ENCODE peak calls at places on chromosomes 4 and X, in seven cellular contexts. D, P, A, K, O, L and U are unnamed samples.

GRCh38 chrX:55135171-55135570 is 46.4 kb downstream of the PAGE2 start:
- DNase-seq in O (peak; percentile 51), K (no peak), P (peak; percentile 42), D (no peak), A (peak; percentile 1), L (no peak), U (peak; percentile 11)

GRCh38 chr4:2793578-2793919 is 664 bp downstream of the SH3BP2 start:
- DNase-seq in L (no peak), K (no peak), O (no peak), A (peak; percentile 57), P (no peak), D (no peak), U (no peak)

GRCh38 chrX:14630724-14631123 is 101.4 kb downstream of the GLRA2 start:
- DNase-seq in L (no peak), P (peak; percentile 1), O (peak; percentile 64), K (no peak), A (no peak), D (no peak), U (peak; percentile 3)

GRCh38 chr4:26088433-26088928 is 174.5 kb downstream of the SMIM20 start:
- DNase-seq in D (no peak), L (no peak), O (no peak), P (no peak), A (no peak), K (no peak), U (no peak)

GRCh38 chr4:18390655-18391369 is 369.3 kb upstream of the LCORL start:
- DNase-seq in O (no peak), D (no peak), P (no peak), L (peak; percentile 79), K (no peak), A (no peak), U (no peak)

GRCh38 chr4:10806993-10807645 is 122.6 kb upstream of the CLNK start:
- DNase-seq in P (no peak), A (no peak), L (no peak), D (no peak), K (no peak), O (no peak), U (no peak)

GRCh38 chr4:139848043-139848442 is 182.4 kb downstream of the MGST2 start:
- DNase-seq in O (no peak), D (no peak), A (no peak), P (no peak), L (no peak), K (no peak), U (no peak)

GRCh38 chr4:72991889-72992288 is 77.6 kb downstream of the COX18 start:
- DNase-seq in D (no peak), K (no peak), L (no peak), A (no peak), P (no peak), O (no peak), U (no peak)

GRCh38 chr4:86441175-86441960 is 81.5 kb upstream of the MAPK10 start:
- DNase-seq in A (no peak), L (peak; percentile 90), D (no peak), K (peak; percentile 28), P (no peak), O (no peak), U (no peak)